ENCODE peak calls at places on chromosome 9, in nine cellular contexts. One of them, this sample, is unnamed.

GRCh38 chr9:121743441-121744001 is 92.1 kb downstream of the DAB2IP start:
- DNase-seq in AG10803: peak; percentile 86
- DNase-seq in NCI-H1694: no peak
- DNase-seq in NB4: no peak
- DNase-seq in fibroblast of lung: peak; percentile 84
- DNase-seq in psoas muscle: peak; percentile 87
- DNase-seq in neural crest cell: peak; percentile 72
- DNase-seq in brain microvascular endothelial cell: peak; percentile 82
- DNase-seq in WERI-Rb-1: peak; percentile 89
- DNase-seq in this sample: peak; percentile 95

GRCh38 chr9:112753725-112754124 is 3.2 kb downstream of the SNX30 start:
- DNase-seq in AG10803: peak; percentile 84
- DNase-seq in NCI-H1694: no peak
- DNase-seq in NB4: peak; percentile 61
- DNase-seq in fibroblast of lung: peak; percentile 95
- DNase-seq in psoas muscle: no peak
- DNase-seq in neural crest cell: no peak
- DNase-seq in brain microvascular endothelial cell: peak; percentile 84
- DNase-seq in WERI-Rb-1: no peak
- DNase-seq in this sample: peak; percentile 83

GRCh38 chr9:130263601-130264413 is 1.8 kb upstream of the HMCN2 start:
- DNase-seq in AG10803: no peak
- DNase-seq in NCI-H1694: no peak
- DNase-seq in NB4: peak; percentile 45
- DNase-seq in fibroblast of lung: peak; percentile 33
- DNase-seq in psoas muscle: no peak
- DNase-seq in neural crest cell: no peak
- DNase-seq in brain microvascular endothelial cell: no peak
- DNase-seq in WERI-Rb-1: no peak
- DNase-seq in this sample: no peak

GRCh38 chr9:105887679-105888078 is 193.3 kb downstream of the TMEM38B start:
- DNase-seq in AG10803: no peak
- DNase-seq in NCI-H1694: no peak
- DNase-seq in NB4: peak; percentile 69
- DNase-seq in fibroblast of lung: no peak
- DNase-seq in psoas muscle: no peak
- DNase-seq in neural crest cell: no peak
- DNase-seq in brain microvascular endothelial cell: no peak
- DNase-seq in WERI-Rb-1: no peak
- DNase-seq in this sample: no peak

GRCh38 chr9:72352911-72353388 is 12.1 kb downstream of the ZFAND5 start:
- DNase-seq in AG10803: no peak
- DNase-seq in NCI-H1694: no peak
- DNase-seq in NB4: no peak
- DNase-seq in fibroblast of lung: peak; percentile 32
- DNase-seq in psoas muscle: no peak
- DNase-seq in neural crest cell: no peak
- DNase-seq in brain microvascular endothelial cell: no peak
- DNase-seq in WERI-Rb-1: no peak
- DNase-seq in this sample: no peak

GRCh38 chr9:96015876-96016686 is 140.6 kb downstream of the ERCC6L2 start:
- DNase-seq in AG10803: no peak
- DNase-seq in NCI-H1694: no peak
- DNase-seq in NB4: no peak
- DNase-seq in fibroblast of lung: peak; percentile 73
- DNase-seq in psoas muscle: no peak
- DNase-seq in neural crest cell: no peak
- DNase-seq in brain microvascular endothelial cell: no peak
- DNase-seq in WERI-Rb-1: no peak
- DNase-seq in this sample: no peak

GRCh38 chr9:118896356-118897000 is 472.8 kb downstream of the BRINP1 start:
- DNase-seq in AG10803: no peak
- DNase-seq in NCI-H1694: peak; percentile 29
- DNase-seq in NB4: no peak
- DNase-seq in fibroblast of lung: peak; percentile 7
- DNase-seq in psoas muscle: no peak
- DNase-seq in neural crest cell: no peak
- DNase-seq in brain microvascular endothelial cell: no peak
- DNase-seq in WERI-Rb-1: no peak
- DNase-seq in this sample: no peak

GRCh38 chr9:107175039-107175438 is 108.0 kb upstream of the RAD23B start:
- DNase-seq in AG10803: peak; percentile 30
- DNase-seq in NCI-H1694: no peak
- DNase-seq in NB4: no peak
- DNase-seq in fibroblast of lung: no peak
- DNase-seq in psoas muscle: peak; percentile 59
- DNase-seq in neural crest cell: no peak
- DNase-seq in brain microvascular endothelial cell: peak; percentile 20
- DNase-seq in WERI-Rb-1: no peak
- DNase-seq in this sample: no peak

GRCh38 chr9:133515615-133516255 is 9.0 kb downstream of the MYMK start:
- DNase-seq in AG10803: no peak
- DNase-seq in NCI-H1694: no peak
- DNase-seq in NB4: no peak
- DNase-seq in fibroblast of lung: no peak
- DNase-seq in psoas muscle: peak; percentile 7
- DNase-seq in neural crest cell: no peak
- DNase-seq in brain microvascular endothelial cell: no peak
- DNase-seq in WERI-Rb-1: no peak
- DNase-seq in this sample: no peak

GRCh38 chr9:36597412-36598178 is 24.9 kb downstream of the MELK start:
- DNase-seq in AG10803: peak; percentile 72
- DNase-seq in NCI-H1694: peak; percentile 9
- DNase-seq in NB4: peak; percentile 29
- DNase-seq in fibroblast of lung: peak; percentile 63
- DNase-seq in psoas muscle: no peak
- DNase-seq in neural crest cell: no peak
- DNase-seq in brain microvascular endothelial cell: peak; percentile 65
- DNase-seq in WERI-Rb-1: peak; percentile 10
- DNase-seq in this sample: peak; percentile 63

GRCh38 chr9:79768199-79768598 is 196.4 kb downstream of the TLE4 start:
- DNase-seq in AG10803: peak; percentile 11
- DNase-seq in NCI-H1694: no peak
- DNase-seq in NB4: no peak
- DNase-seq in fibroblast of lung: no peak
- DNase-seq in psoas muscle: no peak
- DNase-seq in neural crest cell: no peak
- DNase-seq in brain microvascular endothelial cell: no peak
- DNase-seq in WERI-Rb-1: peak; percentile 62
- DNase-seq in this sample: peak; percentile 7

GRCh38 chr9:21904776-21905175 is 89.4 kb downstream of the CDKN2A start:
- DNase-seq in AG10803: no peak
- DNase-seq in NCI-H1694: no peak
- DNase-seq in NB4: no peak
- DNase-seq in fibroblast of lung: peak; percentile 8
- DNase-seq in psoas muscle: no peak
- DNase-seq in neural crest cell: no peak
- DNase-seq in brain microvascular endothelial cell: peak; percentile 49
- DNase-seq in WERI-Rb-1: peak; percentile 18
- DNase-seq in this sample: no peak

GRCh38 chr9:26650325-26650724 is 242.3 kb downstream of the CAAP1 start:
- DNase-seq in AG10803: no peak
- DNase-seq in NCI-H1694: no peak
- DNase-seq in NB4: no peak
- DNase-seq in fibroblast of lung: no peak
- DNase-seq in psoas muscle: no peak
- DNase-seq in neural crest cell: no peak
- DNase-seq in brain microvascular endothelial cell: no peak
- DNase-seq in WERI-Rb-1: no peak
- DNase-seq in this sample: no peak

GRCh38 chr9:82972446-82972845 is 90.5 kb downstream of the RASEF start:
- DNase-seq in AG10803: no peak
- DNase-seq in NCI-H1694: no peak
- DNase-seq in NB4: no peak
- DNase-seq in fibroblast of lung: no peak
- DNase-seq in psoas muscle: no peak
- DNase-seq in neural crest cell: no peak
- DNase-seq in brain microvascular endothelial cell: no peak
- DNase-seq in WERI-Rb-1: no peak
- DNase-seq in this sample: no peak

This sample was measured in AG08396.